ENCODE peak calls at places on chromosomes 6 and 20, in four cellular contexts. E, L, B and T are unnamed samples.

GRCh38 chr6:106446287-106446885 is 85.9 kb downstream of the CRYBG1 start:
- DNase-seq in B (no peak), E (no peak), L (no peak), T (no peak)

GRCh38 chr6:149037026-149037734 is 280.3 kb upstream of the TAB2 start:
- DNase-seq in L (peak), E (peak), B (no peak), T (no peak)

GRCh38 chr20:22617160-22617559 is 32.8 kb upstream of the FOXA2 start:
- DNase-seq in E (peak), L (no peak), B (no peak), T (no peak)

GRCh38 chr6:139883776-139884175 is 509.3 kb upstream of the CITED2 start:
- DNase-seq in L (peak), E (no peak), B (no peak), T (no peak)

GRCh38 chr6:73143551-73143950 is 81.7 kb downstream of the KHDC1L start:
- DNase-seq in B (no peak), E (no peak), L (no peak), T (no peak)

GRCh38 chr20:32764000-32764960 is 2.1 kb downstream of the DNMT3B start:
- DNase-seq in L (no peak), E (no peak), B (no peak), T (peak)

GRCh38 chr20:47061549-47061948 is 166.9 kb downstream of the EYA2 start:
- DNase-seq in L (no peak), E (no peak), B (no peak), T (no peak)

GRCh38 chr6:14417377-14417776 is 299.8 kb downstream of the CD83 start:
- DNase-seq in B (no peak), L (no peak), E (no peak), T (no peak)

GRCh38 chr6:100246206-100246605 is 218.5 kb downstream of the SIM1 start:
- DNase-seq in E (no peak), B (no peak), L (peak), T (no peak)

GRCh38 chr20:59460352-59460751 is 144.0 kb upstream of the PHACTR3 start:
- DNase-seq in B (no peak), L (no peak), E (no peak), T (no peak)

GRCh38 chr20:42987376-42988114 is 202.2 kb downstream of the PTPRT start:
- DNase-seq in L (no peak), B (no peak), E (no peak), T (no peak)

GRCh38 chr20:42981258-42981657 is 208.4 kb downstream of the PTPRT start:
- DNase-seq in B (no peak), L (no peak), E (no peak), T (no peak)

GRCh38 chr20:42979720-42980119 is 210.0 kb downstream of the PTPRT start:
- DNase-seq in L (no peak), E (no peak), B (no peak), T (no peak)

GRCh38 chr20:42986143-42986773 is 203.4 kb downstream of the PTPRT start:
- DNase-seq in B (no peak), E (no peak), L (no peak), T (no peak)

DNA sequence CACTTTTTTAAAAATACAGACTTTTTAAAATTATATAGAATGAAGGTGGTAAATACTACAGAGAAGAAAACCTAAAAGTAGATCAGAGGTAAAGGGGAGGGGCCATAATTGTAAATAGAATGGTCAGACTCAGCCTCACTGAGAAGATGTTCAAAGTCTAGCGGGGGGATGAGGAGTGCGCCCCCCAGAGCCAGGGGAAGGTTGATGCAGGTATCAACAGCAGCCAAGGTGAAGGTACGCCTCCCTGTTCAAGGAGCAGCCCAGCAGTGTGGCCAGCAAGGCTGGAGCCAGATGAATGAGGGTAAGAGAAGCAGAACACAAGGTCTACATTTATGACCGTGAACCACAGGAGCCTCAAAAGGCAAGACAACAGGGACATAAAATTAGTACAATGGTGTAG is 204.1 kb downstream of the PTPRT start:
- DNase-seq in E (no peak), B (no peak), L (no peak), T (no peak)
- TF ChIP-seq CTCF in E (no peak), B (no peak), L (no peak), T (no peak)

GRCh38 chr6:160337301-160337700 is 10.9 kb upstream of the SLC22A3 start:
- DNase-seq in E (no peak), L (peak), B (no peak), T (no peak)
- TF ChIP-seq CTCF in E (no peak), L (no peak), B (no peak), T (no peak)

DNA sequence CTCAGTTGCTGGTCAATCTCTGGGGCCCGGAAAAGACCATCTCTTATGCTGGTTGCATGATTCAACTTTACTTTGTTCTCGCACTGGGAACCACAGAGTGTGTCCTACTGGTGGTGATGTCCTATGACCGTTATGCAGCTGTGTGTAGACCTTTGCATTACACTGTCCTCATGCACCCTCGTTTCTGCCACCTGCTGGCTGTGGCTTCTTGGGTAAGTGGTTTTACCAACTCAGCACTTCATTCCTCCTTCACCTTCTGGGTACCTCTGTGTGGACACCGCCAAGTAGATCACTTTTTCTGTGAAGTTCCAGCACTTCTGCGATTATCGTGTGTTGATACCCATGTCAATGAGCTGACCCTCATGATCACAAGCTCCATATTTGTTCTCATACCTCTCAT is 4.3 kb downstream of the OR2J3 start:
- DNase-seq in B (no peak), L (no peak), E (no peak), T (no peak)
- TF ChIP-seq CTCF in B (no peak), L (no peak), E (no peak), T (no peak)

GRCh38 chr20:18794428-18794787 is 19.2 kb upstream of the SCP2D1 start:
- DNase-seq in B (no peak), L (no peak), E (no peak), T (no peak)

GRCh38 chr20:18796282-18796833 is 17.2 kb upstream of the SCP2D1 start:
- DNase-seq in L (no peak), E (no peak), B (no peak), T (no peak)

GRCh38 chr20:18790787-18791186 is 22.8 kb upstream of the SCP2D1 start:
- DNase-seq in L (no peak), E (no peak), B (no peak), T (no peak)

GRCh38 chr20:18795366-18795765 is 18.2 kb upstream of the SCP2D1 start:
- DNase-seq in B (no peak), E (no peak), L (no peak), T (no peak)

DNA sequence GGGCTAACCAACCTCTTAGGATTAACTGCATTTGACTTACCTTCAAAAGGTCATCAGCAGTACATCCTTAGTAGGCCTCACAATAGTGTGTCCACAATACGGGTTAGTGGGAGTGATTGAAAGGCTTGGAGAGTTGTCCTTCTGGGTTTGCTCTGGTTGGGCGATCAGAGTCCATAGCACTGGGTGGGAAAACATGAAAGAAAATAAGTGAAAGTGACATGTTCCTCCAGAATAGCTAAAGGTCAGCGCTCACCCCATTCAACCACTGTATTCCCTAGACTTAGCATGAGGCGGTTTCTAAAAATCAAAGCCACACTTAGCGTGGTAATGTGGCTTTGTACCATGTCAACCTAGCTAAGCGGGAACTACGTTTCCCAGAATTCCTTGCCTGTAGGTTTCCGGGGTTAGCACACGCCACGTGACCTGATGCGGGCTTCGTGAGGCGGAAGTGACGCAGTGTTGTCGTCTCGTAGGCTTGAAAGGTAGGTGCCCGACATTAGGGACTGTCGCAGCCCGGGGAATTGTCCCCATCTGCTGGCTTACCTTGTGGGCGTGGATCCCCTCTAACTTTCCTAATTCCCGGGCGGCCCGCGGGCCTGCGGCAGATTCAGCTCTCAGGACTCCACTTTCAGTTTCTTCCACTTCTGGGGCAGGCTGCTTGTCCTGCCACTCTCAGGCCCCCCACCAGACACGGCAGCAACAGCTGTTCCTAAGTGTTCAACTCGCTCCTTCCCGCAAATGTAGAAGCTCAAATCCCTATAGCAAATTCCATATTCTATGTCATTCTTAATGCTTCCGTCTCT is 19.8 kb upstream of the SCP2D1 start:
- DNase-seq in B (peak), L (peak), E (peak), T (peak)
- TF ChIP-seq CTCF in B (no peak), L (no peak), E (peak), T (no peak)

DNA sequence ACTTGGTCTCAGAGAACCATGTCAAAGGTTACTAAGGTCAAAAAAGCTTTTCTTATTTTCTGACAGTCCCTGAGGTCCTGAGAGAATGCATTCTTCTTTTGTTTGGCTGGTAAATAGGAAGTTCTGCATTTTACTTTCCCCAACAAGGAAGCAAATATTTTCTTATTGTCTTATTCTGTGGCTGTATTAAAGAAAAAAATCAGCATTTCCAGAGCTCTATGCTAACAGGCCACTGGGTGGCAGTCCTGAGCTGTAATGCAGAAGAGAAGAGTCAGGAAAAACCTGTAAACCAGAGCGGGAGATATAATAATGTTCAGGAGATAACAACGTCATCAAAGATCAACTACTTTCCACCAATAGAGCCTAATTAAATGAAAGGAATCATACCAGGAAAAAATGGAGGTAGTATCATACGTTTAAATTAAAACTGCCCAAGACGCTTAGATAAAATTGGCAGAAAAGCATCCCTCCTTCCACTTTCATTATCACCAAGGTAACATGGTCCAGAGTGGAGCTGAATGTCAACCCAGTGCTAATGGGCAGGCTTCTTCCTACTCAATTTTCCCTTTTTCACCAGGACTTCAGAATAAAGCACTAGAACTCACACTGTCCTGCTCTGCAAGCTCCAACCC is 55.6 kb upstream of the CARMIL1 start:
- DNase-seq in E (peak), L (peak), B (peak), T (peak)
- TF ChIP-seq CTCF in E (peak), L (peak), B (peak), T (peak)

GRCh38 chr20:9329356-9330092 is 184.9 kb upstream of the LAMP5 start:
- DNase-seq in E (no peak), B (no peak), L (no peak), T (no peak)

GRCh38 chr20:9319687-9320384 is 194.6 kb upstream of the LAMP5 start:
- DNase-seq in L (peak), E (no peak), B (no peak), T (no peak)

GRCh38 chr20:9323622-9324021 is 190.8 kb upstream of the LAMP5 start:
- DNase-seq in E (peak), L (no peak), B (no peak), T (peak)
- TF ChIP-seq CTCF in E (peak), L (peak), B (no peak), T (peak)

GRCh38 chr6:155828989-155829388 is 373.4 kb upstream of the NOX3 start:
- DNase-seq in L (no peak), B (no peak), E (no peak), T (no peak)

GRCh38 chr6:155837474-155837873 is 381.8 kb upstream of the NOX3 start:
- DNase-seq in B (no peak), E (no peak), L (no peak), T (no peak)

GRCh38 chr6:155829646-155830045 is 374.0 kb upstream of the NOX3 start:
- DNase-seq in L (no peak), E (no peak), B (no peak), T (no peak)

GRCh38 chr6:155832596-155832995 is 377.0 kb upstream of the NOX3 start:
- DNase-seq in B (no peak), L (peak), E (no peak), T (no peak)
- TF ChIP-seq CTCF in B (no peak), L (peak), E (peak), T (no peak)

DNA sequence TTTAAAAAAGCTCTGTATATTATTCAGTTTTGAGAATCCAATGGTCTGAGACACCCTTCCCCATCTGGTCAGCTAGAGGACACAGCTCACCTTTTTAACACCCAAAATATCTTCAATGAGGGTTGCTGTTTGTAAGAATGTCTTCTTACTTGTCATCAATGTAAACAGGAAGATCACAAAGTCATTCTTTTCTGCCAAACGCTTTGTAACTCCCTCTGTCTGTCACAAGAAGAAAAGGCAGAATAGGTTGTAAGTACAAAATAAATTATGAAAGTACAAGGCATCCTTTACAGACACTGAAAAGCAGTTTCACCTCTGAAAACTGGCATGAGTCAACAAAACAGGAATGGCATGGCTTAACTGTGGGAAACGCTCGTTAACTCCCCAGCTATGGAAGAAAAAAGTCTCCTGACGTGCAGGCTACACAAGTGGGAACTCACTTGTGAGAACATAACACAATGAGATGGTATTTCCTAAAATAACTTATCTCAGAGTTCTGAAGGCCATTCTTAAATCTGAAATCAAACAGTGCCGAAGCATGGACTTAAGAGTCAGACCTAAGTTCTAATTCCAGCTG is 42.7 kb downstream of the TRPC4AP start:
- DNase-seq in B (no peak), L (peak), E (no peak), T (no peak)
- TF ChIP-seq CTCF in B (no peak), L (no peak), E (no peak), T (no peak)

DNA sequence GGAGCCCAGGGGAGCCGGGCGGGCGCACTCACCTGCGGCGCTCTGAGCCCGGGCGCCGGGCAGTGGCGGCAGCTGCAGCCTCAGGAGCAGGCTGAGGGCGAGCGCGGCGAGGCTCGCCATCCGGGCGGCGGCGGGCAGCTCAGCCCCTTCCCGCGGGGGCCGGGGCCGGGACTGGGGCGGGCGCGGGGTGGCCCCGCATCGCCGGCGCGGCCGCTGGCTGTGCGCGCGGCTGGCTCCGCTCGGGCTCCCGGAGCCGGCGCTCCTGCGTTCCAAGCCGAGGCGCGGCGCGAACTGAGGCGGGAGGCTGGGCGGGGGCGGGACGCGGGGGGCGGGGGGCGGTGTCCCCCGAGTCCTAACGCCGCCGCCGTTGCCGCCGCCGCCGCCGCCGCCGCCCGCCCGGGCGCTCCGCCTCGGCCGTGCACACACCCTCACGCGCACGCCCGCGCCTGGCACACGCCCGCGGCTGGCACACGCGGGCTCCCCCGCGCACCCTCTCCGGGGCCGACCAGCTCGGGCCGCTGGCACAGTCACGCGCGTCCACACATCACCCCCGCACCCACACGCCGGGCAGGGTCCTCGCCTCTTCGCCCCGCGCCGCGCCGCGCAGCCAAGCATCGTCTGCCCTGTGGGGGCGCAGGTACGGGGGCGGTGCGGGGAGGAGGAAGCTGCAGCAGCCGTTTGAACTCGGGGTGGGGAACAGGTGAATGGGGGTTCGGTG is at the start of gene PTPRT:
- DNase-seq in E (no peak), L (no peak), B (no peak), T (no peak)
- TF ChIP-seq CTCF in E (no peak), L (no peak), B (no peak), T (no peak)

DNA sequence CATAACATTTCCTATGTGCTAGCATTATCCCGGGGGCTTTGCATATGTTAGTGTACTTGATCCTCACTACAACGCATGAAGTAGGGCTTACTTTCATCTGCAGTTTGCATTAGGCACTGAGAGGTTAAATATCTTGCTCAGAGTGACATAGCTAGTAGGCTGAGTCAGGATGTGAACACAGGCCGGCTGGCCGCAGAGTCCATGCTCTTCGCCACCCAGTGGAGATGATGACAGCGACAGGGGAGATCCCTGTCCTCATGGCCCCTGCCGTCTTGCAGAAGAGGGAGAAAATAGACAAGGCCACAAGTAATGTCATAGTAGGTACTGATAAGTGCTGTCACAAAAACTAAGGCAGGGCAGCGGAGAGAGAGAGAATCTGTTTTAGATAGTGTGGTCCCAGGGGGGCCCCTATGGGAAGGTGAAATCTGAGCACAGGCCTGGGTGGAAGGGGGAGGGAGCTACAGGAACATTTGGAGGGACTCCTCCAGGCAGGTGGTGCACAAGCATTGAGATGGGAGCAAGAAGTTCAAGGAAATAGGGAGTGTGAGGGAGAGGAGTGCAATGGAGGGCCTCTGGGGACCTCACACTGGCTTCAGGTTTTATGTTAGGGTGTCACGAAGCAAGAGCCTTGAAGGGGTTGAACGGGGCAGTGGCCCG is 46.8 kb downstream of the LYRM4 start:
- DNase-seq in L (peak), B (no peak), E (no peak), T (no peak)
- TF ChIP-seq CTCF in L (peak), B (no peak), E (peak), T (no peak)